ENCODE peak calls at places on chromosome 15, in seven cellular contexts. One of them, this sample, is unnamed.

GRCh38 chr15:79179108-79179561 is 88.6 kb upstream of the RASGRF1 start:
- DNase-seq in HFFc6: no peak
- DNase-seq in stimulated activated CD8-positive, alpha-beta memory T cell treated with anti-CD3 and anti-CD28 coated beads, Interleukin-7, amount 100 ng/mL, for 24 hours: no peak
- DNase-seq in DMS53: peak
- DNase-seq in RCC 7860: peak
- DNase-seq in breast epithelium: no peak
- DNase-seq in cardiac fibroblast: no peak
- DNase-seq in this sample: no peak

GRCh38 chr15:42353061-42353460 is 6.2 kb upstream of the CAPN3 start:
- DNase-seq in HFFc6: no peak
- DNase-seq in stimulated activated CD8-positive, alpha-beta memory T cell treated with anti-CD3 and anti-CD28 coated beads, Interleukin-7, amount 100 ng/mL, for 24 hours: no peak
- DNase-seq in DMS53: no peak
- DNase-seq in RCC 7860: no peak
- DNase-seq in breast epithelium: no peak
- DNase-seq in cardiac fibroblast: no peak
- DNase-seq in this sample: no peak

GRCh38 chr15:39338251-39338650 is 242.6 kb upstream of the THBS1 start:
- DNase-seq in HFFc6: no peak
- DNase-seq in stimulated activated CD8-positive, alpha-beta memory T cell treated with anti-CD3 and anti-CD28 coated beads, Interleukin-7, amount 100 ng/mL, for 24 hours: no peak
- DNase-seq in DMS53: no peak
- DNase-seq in RCC 7860: no peak
- DNase-seq in breast epithelium: peak
- DNase-seq in cardiac fibroblast: no peak
- DNase-seq in this sample: no peak

GRCh38 chr15:93035953-93036810 is 52.8 kb downstream of the RGMA start:
- DNase-seq in HFFc6: no peak
- DNase-seq in stimulated activated CD8-positive, alpha-beta memory T cell treated with anti-CD3 and anti-CD28 coated beads, Interleukin-7, amount 100 ng/mL, for 24 hours: no peak
- DNase-seq in DMS53: peak
- DNase-seq in RCC 7860: no peak
- DNase-seq in breast epithelium: no peak
- DNase-seq in cardiac fibroblast: peak
- DNase-seq in this sample: peak

GRCh38 chr15:88132499-88132898 is 124.0 kb downstream of the NTRK3 start:
- DNase-seq in HFFc6: no peak
- DNase-seq in stimulated activated CD8-positive, alpha-beta memory T cell treated with anti-CD3 and anti-CD28 coated beads, Interleukin-7, amount 100 ng/mL, for 24 hours: no peak
- DNase-seq in DMS53: no peak
- DNase-seq in RCC 7860: no peak
- DNase-seq in breast epithelium: no peak
- DNase-seq in cardiac fibroblast: no peak
- DNase-seq in this sample: no peak

GRCh38 chr15:48565560-48566482 is 79.7 kb downstream of the FBN1 start:
- DNase-seq in HFFc6: peak
- DNase-seq in stimulated activated CD8-positive, alpha-beta memory T cell treated with anti-CD3 and anti-CD28 coated beads, Interleukin-7, amount 100 ng/mL, for 24 hours: no peak
- DNase-seq in DMS53: no peak
- DNase-seq in RCC 7860: no peak
- DNase-seq in breast epithelium: no peak
- DNase-seq in cardiac fibroblast: peak
- DNase-seq in this sample: no peak

GRCh38 chr15:71120428-71120944 is 5.2 kb downstream of the THSD4 start:
- DNase-seq in HFFc6: no peak
- DNase-seq in stimulated activated CD8-positive, alpha-beta memory T cell treated with anti-CD3 and anti-CD28 coated beads, Interleukin-7, amount 100 ng/mL, for 24 hours: no peak
- DNase-seq in DMS53: no peak
- DNase-seq in RCC 7860: no peak
- DNase-seq in breast epithelium: no peak
- DNase-seq in cardiac fibroblast: no peak
- DNase-seq in this sample: no peak

GRCh38 chr15:60906275-60906674 is 322.8 kb downstream of the RORA start:
- DNase-seq in HFFc6: no peak
- DNase-seq in stimulated activated CD8-positive, alpha-beta memory T cell treated with anti-CD3 and anti-CD28 coated beads, Interleukin-7, amount 100 ng/mL, for 24 hours: no peak
- DNase-seq in DMS53: peak
- DNase-seq in RCC 7860: no peak
- DNase-seq in breast epithelium: no peak
- DNase-seq in cardiac fibroblast: no peak
- DNase-seq in this sample: no peak

GRCh38 chr15:43273243-43273642 is 6.5 kb upstream of the TGM5 start:
- DNase-seq in HFFc6: no peak
- DNase-seq in stimulated activated CD8-positive, alpha-beta memory T cell treated with anti-CD3 and anti-CD28 coated beads, Interleukin-7, amount 100 ng/mL, for 24 hours: no peak
- DNase-seq in DMS53: no peak
- DNase-seq in RCC 7860: no peak
- DNase-seq in breast epithelium: no peak
- DNase-seq in cardiac fibroblast: no peak
- DNase-seq in this sample: no peak